ENCODE peak calls at places on chromosomes 2 and 18, in four cellular contexts. One of them, this sample, is unnamed.

GRCh38 chr2:170744248-170745002 is 25.8 kb upstream of the ERICH2 start:
- DNase-seq in A673: no peak
- DNase-seq in GM20000: no peak
- DNase-seq in OCI-LY7: no peak
- DNase-seq in this sample: no peak

GRCh38 chr2:231680992-231681852 is 27.1 kb upstream of the PTMA start:
- DNase-seq in A673: no peak
- DNase-seq in OCI-LY7: peak; percentile 79
- DNase-seq in GM20000: peak; percentile 98
- DNase-seq in this sample: peak; percentile 98

GRCh38 chr2:69789762-69790600 is 39.5 kb upstream of the GMCL1 start:
- DNase-seq in GM20000: peak; percentile 17
- DNase-seq in A673: peak; percentile 13
- DNase-seq in OCI-LY7: peak; percentile 46
- DNase-seq in this sample: no peak

GRCh38 chr2:238731961-238732360 is 115.9 kb upstream of the TWIST2 start:
- DNase-seq in OCI-LY7: no peak
- DNase-seq in GM20000: no peak
- DNase-seq in A673: no peak
- DNase-seq in this sample: no peak

GRCh38 chr2:47134386-47135090 is 20.6 kb downstream of the STPG4 start:
- DNase-seq in A673: no peak
- DNase-seq in GM20000: no peak
- DNase-seq in OCI-LY7: no peak
- DNase-seq in this sample: no peak

GRCh38 chr2:3605013-3605961 is 10.4 kb downstream of the COLEC11 start:
- DNase-seq in OCI-LY7: peak; percentile 86
- DNase-seq in A673: peak; percentile 89
- DNase-seq in GM20000: peak; percentile 79
- DNase-seq in this sample: peak; percentile 55

GRCh38 chr18:22194151-22194598 is 24.8 kb downstream of the GATA6 start:
- DNase-seq in GM20000: no peak
- DNase-seq in OCI-LY7: no peak
- DNase-seq in A673: no peak
- DNase-seq in this sample: no peak

GRCh38 chr2:38415023-38415422 is 38.0 kb upstream of the ATL2 start:
- DNase-seq in A673: no peak
- DNase-seq in GM20000: no peak
- DNase-seq in OCI-LY7: peak; percentile 16
- DNase-seq in this sample: no peak

GRCh38 chr2:110104025-110104771 is 11.4 kb downstream of the MALL start:
- DNase-seq in GM20000: no peak
- DNase-seq in OCI-LY7: no peak
- DNase-seq in A673: no peak
- DNase-seq in this sample: no peak

GRCh38 chr2:56117764-56118163 is 66.0 kb upstream of the CCDC85A start:
- DNase-seq in OCI-LY7: no peak
- DNase-seq in GM20000: no peak
- DNase-seq in A673: no peak
- DNase-seq in this sample: no peak

GRCh38 chr2:237693281-237694039 is 66.1 kb downstream of the LRRFIP1 start:
- DNase-seq in OCI-LY7: peak; percentile 45
- DNase-seq in GM20000: no peak
- DNase-seq in A673: no peak
- DNase-seq in this sample: no peak

GRCh38 chr2:237940828-237941227 is 26.0 kb upstream of the UBE2F start:
- DNase-seq in GM20000: no peak
- DNase-seq in OCI-LY7: no peak
- DNase-seq in A673: no peak
- DNase-seq in this sample: no peak

GRCh38 chr2:13135856-13136255 is 419.1 kb downstream of the TRIB2 start:
- DNase-seq in OCI-LY7: no peak
- DNase-seq in GM20000: no peak
- DNase-seq in A673: no peak
- DNase-seq in this sample: no peak

GRCh38 chr2:206863196-206863595 is 76.1 kb upstream of the CPO start:
- DNase-seq in A673: no peak
- DNase-seq in GM20000: no peak
- DNase-seq in OCI-LY7: no peak
- DNase-seq in this sample: no peak

GRCh38 chr18:76922107-76922506 is 99.8 kb downstream of the ZNF236 start:
- DNase-seq in OCI-LY7: peak; percentile 74
- DNase-seq in A673: peak; percentile 35
- DNase-seq in GM20000: peak; percentile 79
- DNase-seq in this sample: peak; percentile 78

GRCh38 chr18:26543368-26543767 is 5.0 kb downstream of the KCTD1 start:
- DNase-seq in OCI-LY7: no peak
- DNase-seq in GM20000: no peak
- DNase-seq in A673: no peak
- DNase-seq in this sample: no peak

GRCh38 chr2:176491172-176491904 is 222.1 kb downstream of the MTX2 start:
- DNase-seq in GM20000: peak; percentile 87
- DNase-seq in A673: peak; percentile 87
- DNase-seq in OCI-LY7: peak; percentile 5
- DNase-seq in this sample: peak; percentile 87

GRCh38 chr18:3594760-3595241 is 144.8 kb downstream of the TGIF1 start:
- DNase-seq in GM20000: no peak
- DNase-seq in OCI-LY7: peak; percentile 31
- DNase-seq in A673: peak; percentile 54
- DNase-seq in this sample: no peak

GRCh38 chr18:9469700-9470099 is 5.6 kb upstream of the RALBP1 start:
- DNase-seq in A673: no peak
- DNase-seq in GM20000: no peak
- DNase-seq in OCI-LY7: no peak
- DNase-seq in this sample: no peak

GRCh38 chr2:158600155-158600802 is 143.5 kb downstream of the PKP4 start:
- DNase-seq in OCI-LY7: no peak
- DNase-seq in GM20000: no peak
- DNase-seq in A673: peak; percentile 62
- DNase-seq in this sample: no peak

GRCh38 chr2:124325667-124326425 is 300.8 kb downstream of the CNTNAP5 start:
- DNase-seq in GM20000: no peak
- DNase-seq in A673: peak; percentile 19
- DNase-seq in OCI-LY7: no peak
- DNase-seq in this sample: no peak

GRCh38 chr2:210363261-210363660 is 48.3 kb upstream of the MYL1 start:
- DNase-seq in GM20000: no peak
- DNase-seq in A673: peak; percentile 15
- DNase-seq in OCI-LY7: peak; percentile 5
- DNase-seq in this sample: no peak

GRCh38 chr18:22280453-22280750 is 111.0 kb downstream of the GATA6 start:
- DNase-seq in GM20000: no peak
- DNase-seq in OCI-LY7: no peak
- DNase-seq in A673: no peak
- DNase-seq in this sample: no peak

GRCh38 chr2:181886192-181886591 is 5.3 kb upstream of the ITPRID2 start:
- DNase-seq in GM20000: no peak
- DNase-seq in A673: no peak
- DNase-seq in OCI-LY7: no peak
- DNase-seq in this sample: no peak

GRCh38 chr2:108944601-108945241 is 44.3 kb downstream of the EDAR start:
- DNase-seq in GM20000: no peak
- DNase-seq in OCI-LY7: no peak
- DNase-seq in A673: no peak
- DNase-seq in this sample: no peak

GRCh38 chr18:37524546-37525301 is 40.9 kb downstream of the CELF4 start:
- DNase-seq in A673: no peak
- DNase-seq in GM20000: no peak
- DNase-seq in OCI-LY7: no peak
- DNase-seq in this sample: no peak

GRCh38 chr2:201985740-201986735 is 47.6 kb upstream of the FZD7 start:
- DNase-seq in GM20000: no peak
- DNase-seq in A673: no peak
- DNase-seq in OCI-LY7: no peak
- DNase-seq in this sample: no peak

DNA sequence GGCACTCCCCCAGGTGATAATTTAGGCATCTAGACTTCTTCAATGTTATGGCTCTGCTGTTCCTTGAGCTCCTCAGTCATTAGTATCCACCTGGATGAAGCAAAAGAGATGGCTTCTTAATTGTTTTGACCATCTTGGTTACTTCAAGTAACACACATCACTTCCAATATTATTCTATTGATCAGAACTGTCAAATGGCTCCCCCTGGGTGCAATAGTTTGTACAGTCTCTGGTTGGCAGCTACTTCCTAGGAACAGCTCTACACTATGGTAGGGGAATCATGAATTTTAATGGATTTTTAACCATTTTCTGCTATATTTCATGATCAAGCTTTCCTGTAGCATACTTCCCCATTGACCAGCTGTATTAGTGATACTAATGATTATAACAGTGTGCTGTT is 157.0 kb downstream of the NYAP2 start:
- DNase-seq in GM20000: no peak
- DNase-seq in OCI-LY7: no peak
- DNase-seq in A673: no peak
- DNase-seq in this sample: no peak
- TF ChIP-seq CTCF in GM20000: no peak
- TF ChIP-seq CTCF in OCI-LY7: peak; percentile 43
- TF ChIP-seq CTCF in A673: no peak
- TF ChIP-seq CTCF in this sample: no peak

GRCh38 chr2:125746321-125746983 is 909.5 kb upstream of the GYPC start:
- DNase-seq in GM20000: no peak
- DNase-seq in OCI-LY7: no peak
- DNase-seq in A673: no peak
- DNase-seq in this sample: no peak

DNA sequence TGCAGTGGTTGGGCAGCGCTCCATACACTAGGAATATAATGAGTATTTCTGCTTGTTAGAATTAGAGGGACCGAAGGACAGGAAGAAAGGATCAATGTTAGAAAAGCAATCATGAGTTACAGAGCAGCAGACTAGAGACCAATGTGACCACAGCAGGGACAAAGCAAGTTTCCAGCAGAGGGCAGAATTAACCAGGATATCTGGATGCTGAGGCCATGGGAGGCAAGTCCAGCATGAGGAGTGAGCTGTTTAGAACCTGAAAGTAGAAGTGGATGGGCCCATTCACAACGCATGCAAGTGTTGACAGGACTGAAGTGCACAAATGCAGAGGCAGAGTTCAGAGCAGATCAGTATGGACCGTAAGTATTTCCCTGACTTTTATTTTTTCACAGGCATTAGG is 910.4 kb upstream of the GYPC start:
- DNase-seq in A673: peak; percentile 32
- DNase-seq in GM20000: no peak
- DNase-seq in OCI-LY7: peak; percentile 1
- DNase-seq in this sample: no peak
- TF ChIP-seq CTCF in A673: peak; percentile 41
- TF ChIP-seq CTCF in GM20000: no peak
- TF ChIP-seq CTCF in OCI-LY7: peak; percentile 40
- TF ChIP-seq CTCF in this sample: peak; percentile 39

GRCh38 chr2:166895243-166895642 is 7.0 kb downstream of the XIRP2 start:
- DNase-seq in OCI-LY7: no peak
- DNase-seq in GM20000: no peak
- DNase-seq in A673: no peak
- DNase-seq in this sample: no peak

GRCh38 chr2:166899676-166900075 is 11.4 kb downstream of the XIRP2 start:
- DNase-seq in OCI-LY7: no peak
- DNase-seq in GM20000: no peak
- DNase-seq in A673: no peak
- DNase-seq in this sample: no peak

GRCh38 chr2:166897666-166898065 is 9.4 kb downstream of the XIRP2 start:
- DNase-seq in GM20000: no peak
- DNase-seq in OCI-LY7: no peak
- DNase-seq in A673: no peak
- DNase-seq in this sample: no peak

GRCh38 chr2:166900700-166901099 is 12.4 kb downstream of the XIRP2 start:
- DNase-seq in GM20000: no peak
- DNase-seq in OCI-LY7: peak; percentile 1
- DNase-seq in A673: peak; percentile 5
- DNase-seq in this sample: no peak
- TF ChIP-seq CTCF in GM20000: no peak
- TF ChIP-seq CTCF in OCI-LY7: peak; percentile 45
- TF ChIP-seq CTCF in A673: no peak
- TF ChIP-seq CTCF in this sample: no peak

GRCh38 chr2:126239560-126239959 is 416.4 kb upstream of the GYPC start:
- DNase-seq in GM20000: no peak
- DNase-seq in A673: no peak
- DNase-seq in OCI-LY7: no peak
- DNase-seq in this sample: no peak

DNA sequence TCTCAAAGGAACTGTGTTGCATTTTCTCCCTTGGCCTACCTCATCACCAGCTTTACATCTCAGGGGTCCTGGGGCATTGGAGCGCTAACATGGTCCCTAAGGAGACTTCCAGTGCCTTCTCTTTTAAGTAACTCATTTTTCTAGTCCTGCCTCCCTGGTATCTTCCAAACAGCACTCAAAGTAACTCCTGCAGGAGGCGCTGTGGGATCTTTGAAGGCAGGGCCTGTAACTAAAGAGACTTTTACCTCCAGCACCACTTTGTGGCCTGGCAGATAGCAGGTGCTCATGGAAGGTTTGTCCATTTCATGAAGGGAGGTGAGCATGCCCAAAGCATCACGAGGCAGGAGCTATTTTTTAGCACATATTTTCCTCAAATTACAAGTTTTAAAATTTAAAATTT is 411.0 kb upstream of the GYPC start:
- DNase-seq in OCI-LY7: peak; percentile 41
- DNase-seq in GM20000: peak; percentile 36
- DNase-seq in A673: peak; percentile 54
- DNase-seq in this sample: peak; percentile 29
- TF ChIP-seq CTCF in OCI-LY7: peak; percentile 68
- TF ChIP-seq CTCF in GM20000: peak; percentile 59
- TF ChIP-seq CTCF in A673: peak; percentile 58
- TF ChIP-seq CTCF in this sample: peak; percentile 68

This sample was measured in GM13977.